ENCODE peak calls at places on chromosome X, in ten cellular contexts. One of them, this sample, is unnamed.
A peak's percentile ranks its signal among the peaks of the same experiment; 100 is the strongest.

GRCh38 chrX:153673398-153674218 is at the start of gene PNCK:
- DNase-seq in ELF-1: peak; percentile 57
- DNase-seq in GM19239: no peak
- DNase-seq in NCI-H1092: no peak
- DNase-seq in endothelial cell: no peak
- DNase-seq in HFF-Myc: no peak
- DNase-seq in adrenal gland: no peak
- DNase-seq in stimulated activated CD4-positive, alpha-beta T cell treated with anti-CD3 and anti-CD28 coated beads, Interleukin-15, amount 100 ng/mL, for 1 hour: no peak
- DNase-seq in HCT116: no peak
- DNase-seq in naive thymus-derived CD8-positive, alpha-beta T cell: no peak
- DNase-seq in this sample: no peak

GRCh38 chrX:64975491-64975890 is 759 bp downstream of the ZC4H2 start:
- DNase-seq in endothelial cell: peak; percentile 27
- DNase-seq in NCI-H1092: no peak
- DNase-seq in GM19239: no peak
- DNase-seq in HCT116: no peak
- DNase-seq in ELF-1: peak; percentile 74
- DNase-seq in naive thymus-derived CD8-positive, alpha-beta T cell: no peak
- DNase-seq in HFF-Myc: no peak
- DNase-seq in adrenal gland: peak; percentile 49
- DNase-seq in stimulated activated CD4-positive, alpha-beta T cell treated with anti-CD3 and anti-CD28 coated beads, Interleukin-15, amount 100 ng/mL, for 1 hour: no peak
- DNase-seq in this sample: no peak

GRCh38 chrX:31546130-31546529 is 474.3 kb upstream of the FTHL17 start:
- DNase-seq in HCT116: no peak
- DNase-seq in ELF-1: peak; percentile 14
- DNase-seq in adrenal gland: no peak
- DNase-seq in NCI-H1092: no peak
- DNase-seq in endothelial cell: no peak
- DNase-seq in stimulated activated CD4-positive, alpha-beta T cell treated with anti-CD3 and anti-CD28 coated beads, Interleukin-15, amount 100 ng/mL, for 1 hour: no peak
- DNase-seq in HFF-Myc: peak; percentile 37
- DNase-seq in GM19239: no peak
- DNase-seq in naive thymus-derived CD8-positive, alpha-beta T cell: no peak
- DNase-seq in this sample: peak; percentile 39

GRCh38 chrX:119734897-119735339 is 23.5 kb upstream of the SOWAHD start:
- DNase-seq in GM19239: no peak
- DNase-seq in ELF-1: no peak
- DNase-seq in adrenal gland: peak; percentile 57
- DNase-seq in naive thymus-derived CD8-positive, alpha-beta T cell: no peak
- DNase-seq in NCI-H1092: peak; percentile 76
- DNase-seq in endothelial cell: no peak
- DNase-seq in HCT116: no peak
- DNase-seq in stimulated activated CD4-positive, alpha-beta T cell treated with anti-CD3 and anti-CD28 coated beads, Interleukin-15, amount 100 ng/mL, for 1 hour: no peak
- DNase-seq in HFF-Myc: no peak
- DNase-seq in this sample: no peak

GRCh38 chrX:33725556-33726232 is 406.4 kb downstream of the FAM47A start:
- DNase-seq in stimulated activated CD4-positive, alpha-beta T cell treated with anti-CD3 and anti-CD28 coated beads, Interleukin-15, amount 100 ng/mL, for 1 hour: no peak
- DNase-seq in naive thymus-derived CD8-positive, alpha-beta T cell: no peak
- DNase-seq in adrenal gland: no peak
- DNase-seq in endothelial cell: peak; percentile 19
- DNase-seq in HCT116: no peak
- DNase-seq in ELF-1: peak; percentile 73
- DNase-seq in GM19239: no peak
- DNase-seq in HFF-Myc: no peak
- DNase-seq in NCI-H1092: no peak
- DNase-seq in this sample: no peak

GRCh38 chrX:40166582-40166981 is 68.8 kb upstream of the BCOR start:
- DNase-seq in HFF-Myc: no peak
- DNase-seq in GM19239: no peak
- DNase-seq in stimulated activated CD4-positive, alpha-beta T cell treated with anti-CD3 and anti-CD28 coated beads, Interleukin-15, amount 100 ng/mL, for 1 hour: no peak
- DNase-seq in naive thymus-derived CD8-positive, alpha-beta T cell: no peak
- DNase-seq in adrenal gland: peak; percentile 58
- DNase-seq in HCT116: no peak
- DNase-seq in NCI-H1092: peak; percentile 77
- DNase-seq in endothelial cell: no peak
- DNase-seq in ELF-1: peak; percentile 74
- DNase-seq in this sample: no peak

GRCh38 chrX:142251665-142252064 is 46.6 kb upstream of the MAGEC2 start:
- DNase-seq in stimulated activated CD4-positive, alpha-beta T cell treated with anti-CD3 and anti-CD28 coated beads, Interleukin-15, amount 100 ng/mL, for 1 hour: no peak
- DNase-seq in endothelial cell: no peak
- DNase-seq in naive thymus-derived CD8-positive, alpha-beta T cell: no peak
- DNase-seq in HCT116: no peak
- DNase-seq in GM19239: no peak
- DNase-seq in HFF-Myc: no peak
- DNase-seq in ELF-1: no peak
- DNase-seq in adrenal gland: no peak
- DNase-seq in NCI-H1092: no peak
- DNase-seq in this sample: no peak

GRCh38 chrX:56792270-56793111 is 63.4 kb downstream of the NBDY start:
- DNase-seq in stimulated activated CD4-positive, alpha-beta T cell treated with anti-CD3 and anti-CD28 coated beads, Interleukin-15, amount 100 ng/mL, for 1 hour: no peak
- DNase-seq in naive thymus-derived CD8-positive, alpha-beta T cell: no peak
- DNase-seq in NCI-H1092: no peak
- DNase-seq in GM19239: no peak
- DNase-seq in HCT116: no peak
- DNase-seq in ELF-1: no peak
- DNase-seq in HFF-Myc: no peak
- DNase-seq in endothelial cell: no peak
- DNase-seq in adrenal gland: peak; percentile 29
- DNase-seq in this sample: no peak

GRCh38 chrX:94361241-94361640 is 687.2 kb downstream of the FAM133A start:
- DNase-seq in adrenal gland: no peak
- DNase-seq in stimulated activated CD4-positive, alpha-beta T cell treated with anti-CD3 and anti-CD28 coated beads, Interleukin-15, amount 100 ng/mL, for 1 hour: no peak
- DNase-seq in HCT116: no peak
- DNase-seq in naive thymus-derived CD8-positive, alpha-beta T cell: no peak
- DNase-seq in NCI-H1092: no peak
- DNase-seq in endothelial cell: no peak
- DNase-seq in HFF-Myc: no peak
- DNase-seq in ELF-1: peak; percentile 4
- DNase-seq in GM19239: no peak
- DNase-seq in this sample: no peak

GRCh38 chrX:108945883-108946523 is 209.6 kb upstream of the IRS4 start:
- DNase-seq in HFF-Myc: no peak
- DNase-seq in GM19239: no peak
- DNase-seq in adrenal gland: no peak
- DNase-seq in stimulated activated CD4-positive, alpha-beta T cell treated with anti-CD3 and anti-CD28 coated beads, Interleukin-15, amount 100 ng/mL, for 1 hour: no peak
- DNase-seq in HCT116: peak; percentile 36
- DNase-seq in NCI-H1092: no peak
- DNase-seq in naive thymus-derived CD8-positive, alpha-beta T cell: no peak
- DNase-seq in endothelial cell: no peak
- DNase-seq in ELF-1: no peak
- DNase-seq in this sample: no peak

This sample was measured in GM04504.